ENCODE peak calls at places on chromosomes 16 and 17, in seven cellular contexts. G, Q, D, U, X, L and Y are unnamed samples.

GRCh38 chr17:73485130-73485529 is 159.1 kb downstream of the SDK2 start:
- DNase-seq in D (no peak), X (no peak), U (no peak), L (no peak), Q (no peak), G (no peak), Y (no peak)

GRCh38 chr17:50620848-50621247 is 13.8 kb upstream of the ABCC3 start:
- DNase-seq in G (no peak), D (no peak), L (no peak), X (no peak), U (no peak), Q (no peak), Y (no peak)

GRCh38 chr16:73172621-73173312 is 124.8 kb upstream of the ZFHX3 start:
- DNase-seq in U (peak), G (peak), L (peak), X (peak), Q (peak), D (no peak), Y (no peak)

GRCh38 chr17:234163-235047 is 53.0 kb upstream of the DOC2B start:
- DNase-seq in D (no peak), Q (peak), G (no peak), U (no peak), X (peak), L (no peak), Y (no peak)

GRCh38 chr16:14307623-14308356 is 236.7 kb downstream of the MRTFB start:
- DNase-seq in D (no peak), G (no peak), X (peak), Q (no peak), U (no peak), L (no peak), Y (no peak)

GRCh38 chr16:3718019-3718391 is 681 bp upstream of the TRAP1 start:
- DNase-seq in Q (no peak), G (no peak), U (no peak), X (no peak), L (no peak), D (no peak), Y (no peak)

GRCh38 chr17:75411328-75412067 is 6.0 kb upstream of the GRB2 start:
- DNase-seq in X (no peak), U (no peak), Q (no peak), G (no peak), L (no peak), D (peak), Y (no peak)

GRCh38 chr17:2819921-2820501 is 23.8 kb downstream of the RAP1GAP2 start:
- DNase-seq in X (no peak), U (no peak), L (no peak), Q (no peak), G (no peak), D (no peak), Y (no peak)

GRCh38 chr17:68707032-68707431 is 105.9 kb upstream of the FAM20A start:
- DNase-seq in Q (no peak), X (peak), D (no peak), U (peak), G (peak), L (no peak), Y (no peak)

GRCh38 chr17:81405382-81406005 is 10.2 kb downstream of the BAHCC1 start:
- DNase-seq in U (no peak), D (no peak), G (no peak), X (no peak), Q (no peak), L (no peak), Y (no peak)

GRCh38 chr17:55281592-55282378 is 17.0 kb downstream of the HLF start:
- DNase-seq in X (peak), Q (no peak), D (no peak), L (no peak), U (no peak), G (no peak), Y (no peak)

GRCh38 chr17:63701477-63702222 is 1.7 kb upstream of the LIMD2 start:
- DNase-seq in U (no peak), Q (peak), G (no peak), X (no peak), D (peak), L (no peak), Y (peak)

GRCh38 chr17:45230787-45231480 is 9.2 kb downstream of the FMNL1 start:
- DNase-seq in U (no peak), X (peak), Q (no peak), L (no peak), G (peak), D (no peak), Y (no peak)

GRCh38 chr16:4606354-4606753 is 8.3 kb downstream of the UBALD1 start:
- DNase-seq in Q (no peak), L (no peak), D (no peak), G (no peak), X (no peak), U (no peak), Y (no peak)

GRCh38 chr16:46972971-46973456 is 460 bp downstream of the DNAJA2 start:
- DNase-seq in X (peak), D (peak), Q (peak), G (no peak), L (peak), U (no peak), Y (peak)

GRCh38 chr16:1678500-1679098 is 520 bp downstream of the JPT2 start:
- DNase-seq in L (peak), U (no peak), Q (no peak), D (peak), G (peak), X (peak), Y (peak)

GRCh38 chr17:78072961-78073360 is 55.6 kb downstream of the TMC6 start:
- DNase-seq in X (no peak), L (no peak), U (no peak), D (no peak), Q (no peak), G (no peak), Y (no peak)

GRCh38 chr17:11239379-11239970 is 1.5 kb upstream of the SHISA6 start:
- DNase-seq in X (no peak), U (no peak), D (no peak), L (no peak), G (no peak), Q (no peak), Y (no peak)

GRCh38 chr16:81035975-81036750 is 521 bp downstream of the ATMIN start:
- DNase-seq in G (peak), Q (peak), D (peak), U (no peak), L (peak), X (peak), Y (no peak)

GRCh38 chr17:66655461-66655860 is 179.5 kb upstream of the CACNG5 start:
- DNase-seq in G (no peak), D (no peak), Q (no peak), X (no peak), U (no peak), L (no peak), Y (no peak)

GRCh38 chr17:83067718-83068261 is 11.6 kb upstream of the METRNL start:
- DNase-seq in G (peak), Q (peak), U (no peak), D (peak), L (peak), X (peak), Y (no peak)

GRCh38 chr16:74607967-74608356 is 1.0 kb upstream of the GLG1 start:
- DNase-seq in L (peak), D (no peak), X (peak), U (no peak), Q (peak), G (peak), Y (no peak)

GRCh38 chr16:26454102-26454501 is 612.6 kb upstream of the C16orf82 start:
- DNase-seq in Q (no peak), L (no peak), G (no peak), D (peak), U (no peak), X (peak), Y (no peak)

GRCh38 chr16:69619514-69619913 is 53.7 kb downstream of the NFAT5 start:
- DNase-seq in L (peak), U (no peak), X (no peak), Q (no peak), G (no peak), D (no peak), Y (no peak)

GRCh38 chr17:42754782-42755181 is 6.2 kb upstream of the RAMP2 start:
- DNase-seq in X (peak), U (no peak), G (peak), Q (no peak), L (no peak), D (no peak), Y (no peak)

GRCh38 chr17:21202512-21202911 is 11.4 kb downstream of the TMEM11 start:
- DNase-seq in D (no peak), G (no peak), U (no peak), X (no peak), Q (no peak), L (no peak), Y (no peak)

GRCh38 chr17:65243838-65244237 is 106.7 kb downstream of the RGS9 start:
- DNase-seq in X (peak), L (no peak), U (no peak), D (peak), G (peak), Q (no peak), Y (no peak)

GRCh38 chr16:31476305-31477219 is 4.6 kb downstream of the TGFB1I1 start:
- DNase-seq in U (no peak), G (no peak), Q (peak), X (no peak), D (peak), L (peak), Y (peak)

GRCh38 chr17:42421479-42422332 is 1.4 kb downstream of the CAVIN1 start:
- DNase-seq in X (peak), Q (peak), G (peak), L (peak), D (peak), U (no peak), Y (no peak)

GRCh38 chr16:50354629-50355456 is 13.9 kb downstream of the BRD7 start:
- DNase-seq in X (peak), D (no peak), Q (no peak), U (no peak), G (no peak), L (peak), Y (no peak)

GRCh38 chr17:30517786-30518185 is 40.6 kb downstream of the GOSR1 start:
- DNase-seq in Q (no peak), X (peak), U (no peak), D (no peak), G (no peak), L (no peak), Y (no peak)

GRCh38 chr17:43401293-43401692 is 2.5 kb downstream of the ARL4D start:
- DNase-seq in Q (no peak), X (peak), L (no peak), U (no peak), D (no peak), G (peak), Y (no peak)

GRCh38 chr16:85428168-85428898 is 184.8 kb upstream of the GSE1 start:
- DNase-seq in U (no peak), G (no peak), L (no peak), X (peak), Q (peak), D (peak), Y (peak)

GRCh38 chr16:15509593-15510520 is 75.5 kb downstream of the BMERB1 start:
- DNase-seq in Q (no peak), D (peak), G (peak), L (no peak), X (peak), U (no peak), Y (no peak)

GRCh38 chr17:47324224-47325020 is 667 bp downstream of the EFCAB13 start:
- DNase-seq in G (peak), L (peak), X (peak), D (peak), U (no peak), Q (peak), Y (peak)

GRCh38 chr17:1649116-1649843 is 386 bp downstream of the RILP start:
- DNase-seq in U (no peak), L (peak), X (peak), D (peak), G (peak), Q (peak), Y (peak)

DNA sequence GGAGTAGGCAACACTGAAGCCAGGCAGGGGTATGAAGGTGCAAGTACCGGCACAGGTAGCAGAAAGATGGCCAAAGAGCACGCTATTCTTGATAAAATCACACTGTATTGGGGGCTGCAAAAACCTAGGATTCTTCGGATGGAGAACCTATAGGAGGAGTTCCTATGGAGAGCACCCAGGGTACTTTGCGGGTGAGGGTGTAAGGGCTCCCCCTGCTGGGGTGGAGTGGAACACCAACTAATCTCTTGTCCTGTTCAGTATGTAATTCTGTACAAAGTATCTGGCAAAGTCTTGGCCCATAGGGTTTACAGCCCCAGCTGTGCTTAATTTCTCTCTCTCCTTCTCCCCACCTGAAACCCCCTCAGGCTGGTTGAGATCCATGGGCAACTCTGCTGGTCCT is 393.1 kb upstream of the ASIC2 start:
- DNase-seq in U (no peak), X (no peak), Q (no peak), G (no peak), L (no peak), D (peak), Y (no peak)
- TF ChIP-seq CTCF in U (peak), X (peak), Q (peak), G (no peak), L (peak), D (peak), Y (no peak)

GRCh38 chr16:8905168-8905762 is 23.1 kb downstream of the LITAFD start:
- DNase-seq in Q (no peak), L (peak), X (peak), D (no peak), U (no peak), G (peak), Y (no peak)
- TF ChIP-seq CTCF in Q (peak), L (peak), X (peak), D (no peak), U (peak), G (peak), Y (no peak)

DNA sequence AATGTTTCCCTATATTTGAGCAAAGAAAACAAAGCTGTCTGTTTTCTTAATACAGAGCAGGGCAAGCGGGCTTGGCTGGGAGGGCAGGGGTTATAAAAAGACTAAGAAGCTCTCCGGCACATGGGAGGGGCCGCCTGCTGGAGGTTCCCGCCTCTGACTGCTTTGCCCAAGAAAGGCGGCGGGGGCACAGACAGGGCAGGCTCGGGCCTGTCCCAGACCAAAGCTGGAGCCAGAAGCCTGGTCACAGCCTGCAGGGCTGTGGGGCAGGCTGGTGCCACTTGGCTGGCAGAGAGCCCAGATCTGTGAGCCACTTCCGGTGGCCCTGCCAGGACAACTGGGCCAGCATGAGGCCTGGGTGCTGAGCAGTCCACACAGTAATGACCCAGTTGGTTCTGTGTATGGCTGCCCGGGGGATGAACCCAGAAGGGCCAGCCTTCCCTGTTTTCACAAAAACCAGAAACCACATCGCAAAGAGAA is 89.4 kb downstream of the LITAF start:
- DNase-seq in Q (peak), G (peak), X (peak), U (no peak), L (peak), D (peak), Y (no peak)
- TF ChIP-seq CTCF in Q (no peak), G (peak), X (no peak), U (peak), L (peak), D (no peak), Y (no peak)

GRCh38 chr16:89560413-89561194 is at the start of gene RPL13:
- DNase-seq in X (peak), D (peak), L (peak), U (peak), Q (peak), G (peak), Y (peak)
- TF ChIP-seq CTCF in X (no peak), D (no peak), L (no peak), U (no peak), Q (no peak), G (peak), Y (no peak)